ENCODE peak calls at places on chromosomes 11 and 22, in five cellular contexts. Z is fibroblast of lung; W is body of pancreas; N is CD8-positive, alpha-beta T cell; X is GM23248. I is an unnamed sample. For H3K4me1, the result is how much of the 10 kb centered on the place peaks cover.

GRCh38 chr11:116457336-116458007 is 315.3 kb downstream of the BUD13 start:
- DNase-seq in Z (no peak), W (no peak), N (no peak), X (no peak), I (no peak)

GRCh38 chr11:9206496-9206895 is 58.7 kb downstream of the DENND5A start:
- DNase-seq in Z (peak), W (no peak), N (no peak), X (peak), I (no peak)

GRCh38 chr11:88815505-88815904 is 250.3 kb downstream of the GRM5 start:
- DNase-seq in Z (no peak), W (no peak), N (no peak), X (no peak), I (no peak)

GRCh38 chr22:30262917-30263741 is 3.5 kb downstream of the OSM start:
- DNase-seq in Z (peak), W (peak), N (peak), X (peak), I (no peak)

GRCh38 chr11:93887111-93887510 is 36.7 kb upstream of the VSTM5 start:
- DNase-seq in Z (no peak), W (no peak), N (no peak), X (no peak), I (no peak)

GRCh38 chr11:79040348-79040747 is 400.5 kb downstream of the TENM4 start:
- DNase-seq in Z (peak), W (no peak), N (no peak), X (peak), I (no peak)

GRCh38 chr11:115190196-115190595 is 314.0 kb downstream of the CADM1 start:
- DNase-seq in Z (no peak), W (no peak), N (no peak), X (no peak), I (no peak)

GRCh38 chr11:58592760-58593472 is 14.1 kb downstream of the ZFP91 start:
- DNase-seq in Z (no peak), W (peak), N (no peak), X (no peak), I (peak)

GRCh38 chr11:66081505-66081904 is 11.4 kb downstream of the PACS1 start:
- DNase-seq in Z (peak), W (peak), N (peak), X (peak), I (peak)

GRCh38 chr11:33712436-33712835 is 11.8 kb upstream of the C11orf91 start:
- DNase-seq in Z (no peak), W (no peak), N (no peak), X (no peak), I (no peak)

GRCh38 chr11:95922536-95923440 is 1.1 kb downstream of the MTMR2 start:
- DNase-seq in Z (no peak), W (no peak), N (no peak), X (peak), I (no peak)

GRCh38 chr11:9568854-9569587 is 4.4 kb upstream of the WEE1 start:
- DNase-seq in Z (peak), W (peak), N (no peak), X (peak), I (peak)

GRCh38 chr11:13126430-13126829 is 117.3 kb downstream of the RASSF10 start:
- DNase-seq in Z (peak), W (no peak), N (no peak), X (no peak), I (no peak)

GRCh38 chr22:44918925-44919392 is 90.8 kb downstream of the PHF21B start:
- DNase-seq in Z (no peak), W (no peak), N (no peak), X (no peak), I (no peak)

GRCh38 chr11:61972112-61972795 is 4.8 kb upstream of the FTH1 start:
- DNase-seq in Z (peak), W (no peak), N (no peak), X (no peak), I (no peak)

GRCh38 chr11:110415081-110415480 is 14.7 kb upstream of the FDX1 start:
- DNase-seq in Z (no peak), W (no peak), N (no peak), X (no peak), I (no peak)

GRCh38 chr11:18736590-18737148 is 10.7 kb upstream of the IGSF22 start:
- DNase-seq in Z (no peak), W (no peak), N (no peak), X (no peak), I (no peak)
- H3K4me1 ChIP-seq in Z (under half), W (under half), N (under half), X (under half), I (under half)

GRCh38 chr11:118921929-118922744 is 3.6 kb downstream of the BCL9L start:
- DNase-seq in Z (peak), W (peak), N (no peak), X (peak), I (no peak)
- H3K4me1 ChIP-seq in Z (under half), W (half or more), N (under half), X (under half), I (under half)

GRCh38 chr11:20010861-20011225 is 149.4 kb downstream of the DBX1 start:
- DNase-seq in Z (no peak), W (no peak), N (no peak), X (no peak), I (peak)
- H3K4me1 ChIP-seq in Z (under half), W (half or more), N (under half), X (under half), I (under half)

DNA sequence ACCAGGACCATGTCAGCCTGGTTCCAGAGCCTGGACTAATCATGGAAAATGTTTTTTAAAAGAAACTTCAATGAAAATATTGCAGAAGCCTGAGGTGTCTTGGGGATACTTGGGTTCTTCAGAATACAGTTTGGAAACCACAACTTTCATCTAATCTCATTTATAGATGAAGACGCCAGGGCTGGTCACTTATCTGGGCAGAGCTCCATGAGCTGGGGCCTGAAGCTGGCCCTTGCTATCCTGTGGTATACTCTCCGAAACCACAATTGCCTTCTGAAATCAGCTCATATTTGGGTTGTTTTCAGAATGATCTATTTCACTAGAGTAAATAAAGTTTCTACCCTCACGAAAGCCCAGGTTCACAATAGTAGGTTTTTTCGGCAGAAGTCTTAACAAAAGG is 4.2 kb upstream of the CRTAM start:
- DNase-seq in Z (no peak), W (no peak), N (no peak), X (no peak), I (no peak)
- H3K4me1 ChIP-seq in Z (under half), W (under half), N (under half), X (under half), I (under half)

GRCh38 chr11:64875369-64876225 is 2.8 kb downstream of the EHD1 start:
- DNase-seq in Z (no peak), W (no peak), N (no peak), X (peak), I (no peak)

GRCh38 chr11:64872790-64873488 is 5.5 kb downstream of the EHD1 start:
- DNase-seq in Z (no peak), W (no peak), N (no peak), X (no peak), I (no peak)

GRCh38 chr11:64876226-64876750 is 2.1 kb downstream of the EHD1 start:
- DNase-seq in Z (no peak), W (no peak), N (no peak), X (peak), I (no peak)

GRCh38 chr11:64874841-64875240 is 3.6 kb downstream of the EHD1 start:
- DNase-seq in Z (no peak), W (no peak), N (no peak), X (no peak), I (no peak)

DNA sequence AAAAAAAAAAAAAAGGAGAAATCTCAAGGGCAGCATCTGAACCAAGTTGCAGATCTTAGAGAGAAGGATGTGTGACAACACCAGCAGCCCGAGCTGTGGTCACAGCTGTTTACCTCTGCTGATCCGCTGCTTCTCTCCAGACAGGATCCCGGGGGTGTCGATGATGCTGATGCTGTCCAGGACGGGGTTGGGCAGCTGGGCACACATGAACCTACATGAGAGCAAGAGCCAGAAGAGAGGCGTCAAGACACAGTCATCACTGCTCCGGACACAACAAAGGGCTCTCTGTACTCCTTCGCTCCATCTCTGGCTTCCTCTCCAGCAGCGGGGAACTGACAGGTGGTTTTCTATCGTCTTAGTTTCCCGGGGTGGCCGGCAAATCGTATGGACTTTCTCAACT is 4.1 kb downstream of the EHD1 start:
- DNase-seq in Z (peak), W (no peak), N (no peak), X (no peak), I (no peak)
- H3K4me1 ChIP-seq in Z (under half), W (under half), N (half or more), X (under half), I (under half)

GRCh38 chr11:118910309-118911112 is 15.2 kb downstream of the BCL9L start:
- DNase-seq in Z (peak), W (peak), N (peak), X (peak), I (peak)
- H3K4me1 ChIP-seq in Z (half or more), W (half or more), N (half or more), X (half or more), I (under half)

GRCh38 chr11:120391854-120392253 is 55.6 kb downstream of the ARHGEF12 start:
- DNase-seq in Z (peak), W (no peak), N (no peak), X (no peak), I (no peak)

GRCh38 chr11:120390585-120390922 is 54.3 kb downstream of the ARHGEF12 start:
- DNase-seq in Z (no peak), W (no peak), N (no peak), X (no peak), I (no peak)

GRCh38 chr11:120392299-120392698 is 56.1 kb downstream of the ARHGEF12 start:
- DNase-seq in Z (peak), W (no peak), N (no peak), X (no peak), I (no peak)

GRCh38 chr11:120389693-120390584 is 53.7 kb downstream of the ARHGEF12 start:
- DNase-seq in Z (no peak), W (no peak), N (no peak), X (no peak), I (no peak)

DNA sequence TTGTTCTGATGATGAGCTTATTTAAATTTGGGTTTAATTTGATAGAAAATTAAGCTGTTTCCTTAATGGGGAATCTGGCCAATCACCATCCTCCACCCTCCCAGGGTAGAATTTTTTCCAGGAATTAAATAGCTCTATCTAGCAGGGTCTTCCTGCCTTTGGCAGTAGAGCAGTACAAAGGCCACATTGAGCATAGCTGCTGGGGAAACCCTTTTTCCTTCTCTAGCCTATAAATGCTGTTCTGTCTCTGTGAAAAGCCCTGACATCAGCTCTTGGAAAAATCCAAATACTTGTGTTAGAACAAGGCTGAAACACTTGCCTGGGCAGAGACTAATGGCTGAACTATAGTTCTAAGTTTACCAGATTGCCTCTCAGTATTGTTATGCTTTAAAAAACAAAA is 55.1 kb downstream of the ARHGEF12 start:
- DNase-seq in Z (no peak), W (no peak), N (no peak), X (no peak), I (no peak)
- H3K4me1 ChIP-seq in Z (under half), W (under half), N (under half), X (under half), I (half or more)

GRCh38 chr11:64687641-64688533 is 35.1 kb downstream of the NRXN2 start:
- DNase-seq in Z (no peak), W (no peak), N (no peak), X (no peak), I (no peak)
- H3K4me1 ChIP-seq in Z (under half), W (under half), N (under half), X (under half), I (under half)

DNA sequence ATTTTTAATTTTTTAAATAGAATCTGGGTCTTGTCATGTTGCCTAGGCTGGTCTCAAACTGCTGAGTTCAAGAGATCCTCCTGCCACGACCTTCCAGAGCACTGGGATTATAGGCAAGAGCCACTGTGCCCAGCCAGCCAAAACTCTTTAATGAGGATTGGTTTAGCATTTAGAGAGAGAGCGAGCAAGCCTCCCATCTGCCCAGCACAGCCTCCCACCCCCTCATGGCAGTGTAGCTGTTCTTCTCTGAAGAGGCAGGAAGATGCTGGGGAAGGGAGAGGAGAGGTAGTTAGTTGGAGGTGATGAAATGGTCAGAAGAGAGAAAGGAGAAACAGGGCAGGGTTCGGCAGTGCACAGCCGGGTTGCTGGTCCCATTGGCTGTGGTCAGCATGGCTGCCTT is 105.7 kb downstream of the SCN3B start:
- DNase-seq in Z (no peak), W (no peak), N (no peak), X (no peak), I (no peak)
- H3K4me1 ChIP-seq in Z (under half), W (under half), N (under half), X (half or more), I (under half)

I was measured in foreskin keratinocyte.